ENCODE peak calls at places on chromosomes 3 and 15, in four cellular contexts. N, V, I and G are unnamed samples.

GRCh38 chr15:24862726-24863521 is 91.9 kb upstream of the SNRPN start:
- DNase-seq in I (no peak), N (peak; percentile 5), V (no peak), G (no peak)

GRCh38 chr3:161406594-161407555 is 35.6 kb upstream of the SPTSSB start:
- DNase-seq in V (no peak), I (no peak), N (no peak), G (no peak)

GRCh38 chr3:100740207-100740606 is 30.9 kb downstream of the TFG start:
- DNase-seq in I (no peak), N (no peak), V (no peak), G (no peak)

GRCh38 chr15:65870889-65871533 is 1.7 kb downstream of the RAB11A start:
- DNase-seq in V (no peak), I (no peak), N (peak; percentile 76), G (no peak)

GRCh38 chr3:124248471-124249028 is 256.6 kb upstream of the ROPN1 start:
- DNase-seq in N (peak; percentile 79), I (peak; percentile 72), V (peak; percentile 70), G (no peak)

GRCh38 chr3:124834723-124835718 is 52.1 kb downstream of the ITGB5 start:
- DNase-seq in I (peak; percentile 76), V (no peak), N (peak; percentile 90), G (peak; percentile 78)

GRCh38 chr15:67832965-67833503 is 6.8 kb downstream of the RNU6-1 start:
- DNase-seq in N (no peak), I (no peak), V (no peak), G (no peak)

GRCh38 chr3:2099028-2099671 is 484 bp downstream of the CNTN4 start:
- DNase-seq in I (no peak), N (no peak), V (no peak), G (no peak)

GRCh38 chr3:70753572-70753971 is 441.1 kb upstream of the MDFIC2 start:
- DNase-seq in V (no peak), I (no peak), N (no peak), G (no peak)

GRCh38 chr15:82021021-82021420 is 24.8 kb downstream of the MEX3B start:
- DNase-seq in I (no peak), N (no peak), V (no peak), G (no peak)

GRCh38 chr15:98647026-98647773 is 1.1 kb upstream of the IGF1R start:
- DNase-seq in I (no peak), N (peak; percentile 79), V (no peak), G (no peak)

GRCh38 chr15:64146885-64147681 is 4.4 kb upstream of the SNX22 start:
- DNase-seq in V (no peak), N (no peak), I (no peak), G (no peak)

GRCh38 chr3:127143172-127143571 is 49.8 kb upstream of the PRR23E start:
- DNase-seq in V (no peak), I (no peak), N (no peak), G (no peak)

GRCh38 chr15:67225336-67225735 is 29.1 kb downstream of the AAGAB start:
- DNase-seq in N (no peak), V (peak; percentile 50), I (no peak), G (no peak)

GRCh38 chr15:58830556-58830955 is 59.5 kb downstream of the MINDY2 start:
- DNase-seq in V (no peak), I (no peak), N (no peak), G (no peak)

GRCh38 chr15:35288580-35288979 is 203.5 kb upstream of the NANOGP8 start:
- DNase-seq in N (no peak), V (no peak), I (no peak), G (no peak)

GRCh38 chr3:30492581-30493192 is 113.7 kb upstream of the TGFBR2 start:
- DNase-seq in N (no peak), V (no peak), I (no peak), G (no peak)

GRCh38 chr15:32663671-32664070 is 22.2 kb downstream of the SCG5 start:
- DNase-seq in V (no peak), N (no peak), I (no peak), G (no peak)

GRCh38 chr15:32657941-32658340 is 16.4 kb downstream of the SCG5 start:
- DNase-seq in I (no peak), V (no peak), N (no peak), G (no peak)

GRCh38 chr15:32657198-32657886 is 15.8 kb downstream of the SCG5 start:
- DNase-seq in N (no peak), I (no peak), V (no peak), G (no peak)

GRCh38 chr15:32656091-32656860 is 14.8 kb downstream of the SCG5 start:
- DNase-seq in N (no peak), I (no peak), V (no peak), G (no peak)

DNA sequence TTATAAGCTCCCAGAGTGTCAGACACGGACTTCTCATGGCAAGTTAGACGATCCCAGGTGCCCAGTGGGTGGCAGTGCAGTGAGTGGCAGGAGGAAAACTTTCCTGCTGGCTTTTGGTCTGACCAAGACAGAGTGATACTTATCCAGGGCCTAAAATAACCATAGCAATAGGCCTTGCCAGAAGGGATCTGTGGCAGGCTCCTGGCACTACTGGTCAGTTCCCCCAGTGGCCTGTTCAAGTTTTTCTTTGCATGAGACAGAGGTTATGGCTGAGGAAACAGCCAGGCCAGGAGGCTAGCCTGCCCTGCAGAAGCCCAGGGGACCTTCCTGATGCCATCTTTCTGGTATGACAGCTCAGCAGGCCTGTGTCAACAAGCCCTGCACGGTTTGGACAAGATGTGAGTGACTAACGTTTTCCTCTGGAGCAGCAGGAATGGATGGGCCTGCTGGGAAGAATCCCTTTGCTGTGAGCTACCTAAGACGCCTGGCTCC is 17.9 kb downstream of the SCG5 start:
- DNase-seq in V (no peak), N (peak; percentile 75), I (no peak), G (no peak)
- TF ChIP-seq CTCF in V (no peak), N (no peak), I (no peak), G (no peak)

GRCh38 chr3:193452338-193452737 is 73.8 kb upstream of the ATP13A5 start:
- DNase-seq in V (no peak), I (no peak), N (peak; percentile 4), G (no peak)
- TF ChIP-seq CTCF in V (peak; percentile 4), I (peak; percentile 14), N (no peak), G (peak; percentile 5)

DNA sequence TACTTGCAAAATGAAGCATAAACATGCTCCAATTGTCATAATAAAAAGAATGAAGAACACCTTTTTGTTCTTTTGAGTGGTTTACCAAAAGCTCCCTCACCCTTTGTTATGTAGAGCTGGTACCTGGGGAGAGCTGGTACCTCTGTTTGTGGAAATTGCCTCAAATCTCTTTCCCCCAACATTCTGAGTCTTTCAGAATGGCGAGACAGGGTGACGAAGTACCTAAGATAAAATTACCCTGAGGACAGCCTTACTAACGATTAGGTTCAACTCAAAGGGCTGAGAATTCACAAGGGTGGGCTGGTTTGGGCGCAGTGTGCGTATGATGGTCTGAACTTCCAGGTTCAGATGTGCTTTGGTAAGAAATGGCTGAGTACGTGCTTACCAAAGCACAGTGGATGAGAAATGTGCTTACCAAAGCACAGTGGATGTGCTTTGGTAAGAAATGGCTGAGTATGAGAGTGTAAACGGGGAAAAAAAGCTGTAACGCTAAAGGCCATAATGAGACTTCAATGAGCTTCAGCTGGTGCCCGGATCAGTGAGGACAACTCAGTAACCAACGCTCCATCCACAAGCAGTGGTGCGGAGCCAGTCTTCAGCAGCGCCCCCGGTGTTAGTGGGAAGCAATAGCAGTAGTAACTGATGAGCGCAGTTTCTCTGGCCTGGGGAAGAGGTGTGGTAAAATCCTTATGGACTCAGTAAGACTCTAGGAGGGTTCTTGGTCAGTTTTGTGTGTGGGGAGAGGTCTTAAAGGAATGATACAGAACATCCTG is 72.3 kb upstream of the LRIG1 start:
- DNase-seq in I (no peak), V (no peak), N (no peak), G (no peak)
- TF ChIP-seq CTCF in I (no peak), V (peak; percentile 3), N (peak; percentile 25), G (peak; percentile 69)

DNA sequence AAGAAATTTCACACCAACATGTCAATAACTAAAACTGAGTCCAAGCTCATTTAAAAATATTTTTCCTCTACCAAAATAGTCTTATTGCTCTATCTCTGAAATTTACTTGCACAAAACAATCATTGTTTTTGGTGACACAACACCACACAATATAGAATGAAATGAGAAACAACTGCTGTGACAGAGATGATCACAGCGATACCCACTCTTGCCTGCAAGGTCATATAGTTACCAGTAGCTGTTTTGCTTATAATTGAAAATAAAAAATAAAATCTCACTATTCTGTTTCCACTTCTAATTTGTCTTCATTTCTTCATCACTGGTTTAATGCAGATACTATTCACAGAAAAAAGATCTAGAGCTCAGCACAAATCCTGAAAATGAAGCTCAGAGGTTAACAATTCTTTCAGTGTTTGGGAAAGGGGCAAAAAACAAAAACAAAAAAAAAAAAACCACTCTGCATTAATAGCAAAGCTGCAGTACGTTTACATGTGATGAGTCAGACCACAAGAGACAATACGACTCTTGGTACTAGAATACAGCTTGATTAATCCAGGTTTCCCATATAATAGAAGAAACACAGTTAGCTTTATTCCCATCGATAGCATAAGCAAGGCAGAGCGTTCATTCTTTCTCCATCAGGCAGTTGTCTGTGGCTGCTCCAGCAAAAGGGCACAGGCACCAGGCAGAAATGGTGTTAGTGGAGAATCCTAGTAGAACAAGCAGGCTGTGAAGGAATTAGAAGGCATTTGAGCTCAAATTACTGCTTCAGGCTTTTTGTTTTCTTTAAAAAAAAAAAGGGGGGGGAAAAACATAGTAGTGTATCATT is 794 bp downstream of the ANKRD28 start:
- DNase-seq in I (no peak), N (peak; percentile 82), V (no peak), G (no peak)
- TF ChIP-seq CTCF in I (no peak), N (no peak), V (no peak), G (no peak)